ENCODE peak calls at places on chromosomes 3 and 15, in nine cellular contexts. F, R, D, E, B, O, Q, Z and S are unnamed samples.
A peak's percentile ranks its signal among the peaks of the same experiment; 100 is the strongest.

GRCh38 chr3:31066999-31067398 is 172.5 kb upstream of the GADL1 start:
- DNase-seq in R (peak; percentile 89), B (peak; percentile 30), E (no peak), F (peak; percentile 62), D (peak; percentile 89), O (peak; percentile 97), Z (no peak), Q (no peak), S (no peak)

GRCh38 chr15:68290715-68291114 is 13.2 kb downstream of the FEM1B start:
- DNase-seq in O (no peak), D (no peak), R (no peak), Z (no peak), Q (no peak), E (no peak), F (no peak), B (no peak), S (no peak)

GRCh38 chr3:14274999-14275961 is 96.7 kb downstream of the LSM3 start:
- DNase-seq in F (no peak), D (no peak), Z (peak; percentile 55), B (no peak), R (no peak), Q (peak; percentile 11), O (no peak), E (no peak), S (no peak)

GRCh38 chr3:15629860-15630597 is 28.5 kb downstream of the BTD start:
- DNase-seq in Z (no peak), Q (peak; percentile 91), O (peak; percentile 89), B (peak; percentile 71), R (no peak), E (peak; percentile 51), F (no peak), D (peak; percentile 88), S (no peak)

GRCh38 chr15:76195506-76196285 is 115.6 kb downstream of the ETFA start:
- DNase-seq in R (no peak), B (no peak), D (no peak), E (no peak), Z (peak; percentile 38), Q (no peak), F (peak; percentile 65), O (no peak), S (peak; percentile 36)

GRCh38 chr15:32105258-32106248 is 75.2 kb downstream of the CHRNA7 start:
- DNase-seq in Q (no peak), D (no peak), Z (no peak), R (no peak), O (no peak), B (no peak), F (no peak), E (no peak), S (no peak)

GRCh38 chr3:181276358-181276896 is 286.9 kb upstream of the DNAJC19 start:
- DNase-seq in D (no peak), Z (no peak), F (no peak), B (no peak), Q (no peak), E (no peak), R (no peak), O (no peak), S (no peak)

GRCh38 chr15:50182233-50183013 is 427 bp downstream of the SLC27A2 start:
- DNase-seq in Q (peak; percentile 23), E (no peak), F (peak; percentile 76), R (no peak), Z (peak; percentile 88), D (no peak), O (peak; percentile 15), B (no peak), S (peak; percentile 81)

GRCh38 chr3:77835916-77836315 is 796.0 kb downstream of the ROBO2 start:
- DNase-seq in F (no peak), O (peak; percentile 12), Q (no peak), Z (no peak), E (no peak), R (no peak), D (no peak), B (no peak), S (no peak)

GRCh38 chr15:95799286-95800187 is 531.0 kb upstream of the NR2F2 start:
- DNase-seq in F (no peak), D (peak; percentile 34), E (no peak), O (peak; percentile 90), R (peak; percentile 55), Z (no peak), Q (peak; percentile 85), B (no peak), S (no peak)

GRCh38 chr3:150299221-150299620 is 108.9 kb upstream of the TSC22D2 start:
- DNase-seq in Q (peak; percentile 12), F (no peak), O (no peak), R (no peak), B (no peak), E (no peak), D (peak; percentile 63), Z (no peak), S (no peak)

GRCh38 chr3:69751118-69751517 is 11.9 kb downstream of the MITF start:
- DNase-seq in Q (no peak), B (no peak), Z (no peak), O (no peak), R (no peak), D (no peak), F (no peak), E (no peak), S (no peak)

GRCh38 chr3:71600646-71601288 is 17.2 kb upstream of the FOXP1 start:
- DNase-seq in Q (no peak), F (no peak), O (no peak), B (no peak), E (no peak), D (no peak), R (no peak), Z (no peak), S (no peak)

GRCh38 chr3:55775366-55775765 is 288.3 kb upstream of the WNT5A start:
- DNase-seq in F (no peak), R (no peak), Q (no peak), O (no peak), Z (no peak), D (no peak), E (no peak), B (no peak), S (no peak)

DNA sequence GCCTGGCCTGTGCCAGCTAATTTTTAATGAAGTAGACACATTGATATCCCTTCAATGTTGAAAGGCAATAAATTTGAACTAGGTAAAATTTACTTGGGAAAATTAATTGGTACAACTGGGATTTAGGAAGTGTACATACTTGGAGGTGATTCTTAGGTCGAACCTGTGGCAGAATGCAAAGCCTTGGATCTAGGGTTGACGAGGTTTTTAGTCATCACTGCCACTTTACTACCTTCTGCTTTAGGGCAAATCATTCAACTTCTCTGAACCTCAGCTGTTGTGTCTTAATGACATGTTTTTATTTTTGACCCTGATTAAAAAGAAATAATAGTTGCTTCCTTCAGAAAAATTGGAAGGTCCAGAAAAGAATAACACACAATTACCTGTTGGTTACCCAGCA is 2.5 kb downstream of the APPL1 start:
- DNase-seq in Z (no peak), D (no peak), O (no peak), Q (no peak), F (no peak), E (no peak), R (no peak), B (no peak), S (no peak)
- H3K4me3 ChIP-seq in Z (no peak overlapping the region), D (no peak overlapping the region), O (no peak overlapping the region), Q (no peak overlapping the region), F (no peak overlapping the region), E (no peak overlapping the region), R (no peak overlapping the region), B (no peak overlapping the region), S (no peak overlapping the region)

DNA sequence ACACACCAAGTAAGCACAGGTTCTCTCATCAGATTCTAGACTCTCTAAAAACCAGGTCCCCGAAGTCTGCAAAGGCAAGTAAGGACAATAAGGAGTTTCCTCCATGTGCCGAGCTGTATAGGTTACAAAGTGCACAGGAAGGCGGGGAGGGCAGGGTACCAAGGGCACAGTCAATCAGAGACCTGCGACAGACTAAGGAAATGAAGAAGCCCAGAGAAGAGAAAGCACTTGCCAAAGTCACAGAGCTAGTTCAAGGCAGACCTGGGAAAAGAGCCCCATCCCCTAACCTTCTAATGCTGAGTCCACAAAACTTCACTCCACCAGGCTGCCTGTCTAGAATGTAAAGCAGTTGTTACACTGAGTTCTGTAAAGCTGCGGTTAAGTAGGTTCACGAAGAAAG is 1.7 kb downstream of the SEC13 start:
- DNase-seq in D (no peak), R (no peak), F (no peak), E (no peak), O (no peak), Z (no peak), B (no peak), Q (no peak), S (no peak)
- H3K4me3 ChIP-seq in D (peak overlapping the region; percentile 99), R (peak overlapping the region; percentile 95), F (no peak overlapping the region), E (no peak overlapping the region), O (peak overlapping the region; percentile 15), Z (no peak overlapping the region), B (peak overlapping the region; percentile 89), Q (no peak overlapping the region), S (peak overlapping the region; percentile 55)

GRCh38 chr15:78438595-78439285 is 724 bp downstream of the IREB2 start:
- DNase-seq in R (no peak), Q (peak; percentile 59), E (no peak), F (no peak), Z (no peak), D (peak; percentile 18), O (no peak), B (no peak), S (no peak)

GRCh38 chr15:78434134-78434533 is 3.9 kb upstream of the IREB2 start:
- DNase-seq in Z (no peak), B (no peak), D (no peak), F (no peak), E (no peak), R (no peak), O (no peak), Q (no peak), S (no peak)

GRCh38 chr15:78440375-78441373 is 2.7 kb downstream of the IREB2 start:
- DNase-seq in B (no peak), E (no peak), R (no peak), D (no peak), Z (no peak), F (no peak), Q (no peak), O (no peak), S (no peak)

GRCh38 chr15:78437762-78438594 is at the start of gene IREB2:
- DNase-seq in Z (peak; percentile 98), E (peak; percentile 96), B (peak; percentile 98), Q (peak; percentile 100), R (peak; percentile 97), F (peak; percentile 99), O (peak; percentile 98), D (peak; percentile 98), S (peak; percentile 99)

DNA sequence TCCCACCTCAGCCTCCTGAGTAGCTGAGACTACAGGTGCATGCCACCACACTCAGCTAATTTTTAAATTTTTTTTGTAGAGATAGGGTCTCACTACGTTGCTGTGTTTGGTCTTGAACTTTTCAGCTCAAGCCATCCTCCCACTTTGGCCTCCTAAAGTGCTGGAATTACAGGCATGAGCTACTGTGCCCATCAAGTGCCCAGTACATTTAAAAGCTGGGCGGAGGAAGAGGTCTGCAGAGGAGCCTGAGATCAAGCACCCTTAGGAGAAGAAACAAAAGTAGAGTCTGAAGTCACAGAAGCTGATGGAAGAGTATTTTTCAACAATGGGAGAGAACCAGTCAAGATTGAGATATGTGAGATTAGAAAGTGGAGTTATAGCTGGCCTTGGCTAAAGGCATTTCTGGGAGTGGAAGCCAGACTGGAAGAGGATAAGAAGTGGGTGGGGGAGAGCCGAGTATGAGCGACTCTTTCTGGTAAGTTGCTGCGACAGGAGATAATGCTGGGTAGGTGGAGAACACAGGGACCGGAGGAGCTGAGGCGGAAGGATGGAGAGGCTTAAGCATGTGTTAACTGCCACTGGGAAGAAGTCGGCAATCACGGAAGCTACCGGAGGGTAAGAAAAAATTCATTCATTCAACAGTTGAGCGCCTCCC is 782 bp upstream of the IREB2 start:
- DNase-seq in B (no peak), Q (no peak), R (no peak), D (no peak), Z (no peak), O (peak; percentile 20), E (no peak), F (no peak), S (no peak)
- H3K4me3 ChIP-seq in B (peak overlapping the region; percentile 93), Q (peak overlapping the region; percentile 46), R (peak overlapping the region; percentile 79), D (peak overlapping the region; percentile 77), Z (peak overlapping the region; percentile 93), O (peak overlapping the region; percentile 79), E (peak overlapping the region; percentile 89), F (peak overlapping the region; percentile 93), S (peak overlapping the region; percentile 91)

GRCh38 chr15:64006642-64007041 is 39.6 kb downstream of the DAPK2 start:
- DNase-seq in R (no peak), B (no peak), Q (no peak), E (no peak), O (no peak), F (no peak), D (no peak), Z (no peak), S (no peak)
- H3K4me3 ChIP-seq in R (no peak overlapping the region), B (no peak overlapping the region), Q (no peak overlapping the region), E (no peak overlapping the region), O (no peak overlapping the region), F (no peak overlapping the region), D (no peak overlapping the region), Z (no peak overlapping the region), S (no peak overlapping the region)